ENCODE peak calls at places on chromosomes 1 and 21, in seven cellular contexts. I is pancreas, N is fibroblast of the aortic adventitia, Z is cardiac muscle cell, K is AG04450, X is heart right ventricle, A is Peyer's patch. T is an unnamed sample.

GRCh38 chr1:229716064-229716463 is 90.0 kb downstream of the URB2 start:
- DNase-seq in I (no peak), N (no peak), Z (no peak), K (no peak), X (no peak), A (no peak), T (no peak)

GRCh38 chr1:80915491-80915890 is 885.2 kb upstream of the ADGRL2 start:
- DNase-seq in I (no peak), N (no peak), Z (no peak), K (no peak), X (no peak), A (no peak), T (no peak)

GRCh38 chr1:62735491-62736171 is 47.4 kb upstream of the DOCK7 start:
- DNase-seq in I (no peak), N (peak), Z (no peak), K (peak), X (no peak), A (no peak), T (no peak)

GRCh38 chr1:22132517-22133235 is 10.2 kb downstream of the WNT4 start:
- DNase-seq in I (no peak), N (peak), Z (no peak), K (no peak), X (no peak), A (no peak), T (no peak)

GRCh38 chr1:18901952-18902522 is 318 bp downstream of the ALDH4A1 start:
- DNase-seq in I (no peak), N (peak), Z (peak), K (no peak), X (no peak), A (no peak), T (peak)

GRCh38 chr1:26156285-26157038 is 2.4 kb upstream of the FAM110D start:
- DNase-seq in I (no peak), N (no peak), Z (peak), K (no peak), X (peak), A (peak), T (no peak)

GRCh38 chr1:53783056-53783455 is 44.1 kb upstream of the GLIS1 start:
- DNase-seq in I (no peak), N (no peak), Z (no peak), K (no peak), X (no peak), A (no peak), T (no peak)

GRCh38 chr1:180765156-180765555 is 133.3 kb downstream of the XPR1 start:
- DNase-seq in I (no peak), N (peak), Z (no peak), K (peak), X (no peak), A (no peak), T (no peak)

GRCh38 chr1:165069829-165070228 is 286.7 kb downstream of the LMX1A start:
- DNase-seq in I (no peak), N (no peak), Z (no peak), K (no peak), X (no peak), A (no peak), T (no peak)

GRCh38 chr21:38903578-38904193 is 98.0 kb downstream of the ETS2 start:
- DNase-seq in I (no peak), N (peak), Z (no peak), K (no peak), X (no peak), A (no peak), T (no peak)

GRCh38 chr1:55559802-55560201 is 344.6 kb upstream of the USP24 start:
- DNase-seq in I (no peak), N (peak), Z (no peak), K (no peak), X (no peak), A (no peak), T (no peak)

GRCh38 chr1:34408011-34408410 is 231.3 kb downstream of the C1orf94 start:
- DNase-seq in I (no peak), N (peak), Z (no peak), K (no peak), X (no peak), A (no peak), T (peak)

GRCh38 chr21:46637952-46638746 is 2.7 kb downstream of the PRMT2 start:
- DNase-seq in I (no peak), N (no peak), Z (no peak), K (no peak), X (no peak), A (no peak), T (no peak)

GRCh38 chr1:164602480-164603093 is 43.6 kb downstream of the PBX1 start:
- DNase-seq in I (peak), N (peak), Z (peak), K (no peak), X (peak), A (peak), T (peak)

GRCh38 chr21:35314896-35315582 is 265.9 kb upstream of the RUNX1 start:
- DNase-seq in I (no peak), N (peak), Z (no peak), K (no peak), X (no peak), A (no peak), T (no peak)

GRCh38 chr1:201178718-201179117 is 11.9 kb upstream of the IGFN1 start:
- DNase-seq in I (no peak), N (no peak), Z (no peak), K (no peak), X (no peak), A (no peak), T (no peak)

GRCh38 chr1:64392109-64392508 is 77.8 kb upstream of the CACHD1 start:
- DNase-seq in I (peak), N (no peak), Z (no peak), K (no peak), X (no peak), A (no peak), T (no peak)

GRCh38 chr1:241485145-241485544 is 34.4 kb downstream of the FH start:
- DNase-seq in I (no peak), N (no peak), Z (no peak), K (no peak), X (no peak), A (no peak), T (no peak)

GRCh38 chr1:241482761-241483250 is 36.7 kb downstream of the FH start:
- DNase-seq in I (no peak), N (peak), Z (no peak), K (no peak), X (no peak), A (no peak), T (no peak)

GRCh38 chr1:241488739-241489138 is 30.8 kb downstream of the FH start:
- DNase-seq in I (no peak), N (no peak), Z (no peak), K (no peak), X (no peak), A (no peak), T (no peak)

DNA sequence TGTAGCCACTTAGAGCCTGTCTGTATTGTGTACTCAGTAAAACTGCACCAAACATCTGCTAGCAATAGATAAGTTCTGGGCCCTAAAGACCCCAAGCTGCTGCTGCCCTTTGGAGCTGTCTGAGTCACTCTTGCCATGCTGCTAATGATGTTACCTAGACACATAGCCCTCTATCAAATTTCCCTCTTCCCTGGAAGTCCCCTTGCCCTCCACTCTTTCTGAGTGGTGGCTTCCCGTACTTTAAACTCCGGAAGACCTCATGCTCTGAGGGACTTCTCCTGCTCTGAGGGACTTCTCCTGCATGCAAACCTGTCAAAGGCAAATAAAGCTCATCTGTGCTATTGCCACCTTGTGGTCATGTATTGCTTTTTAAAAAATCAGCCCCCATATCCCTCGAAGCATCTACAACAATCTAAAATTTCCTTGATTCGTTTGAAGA is 34.0 kb downstream of the FH start:
- DNase-seq in I (no peak), N (peak), Z (no peak), K (no peak), X (no peak), A (no peak), T (no peak)
- TF ChIP-seq CTCF in I (no peak), N (peak), Z (peak), K (peak), X (no peak), A (peak), T (no peak)

GRCh38 chr1:12271033-12271432 is 41.2 kb downstream of the VPS13D start:
- DNase-seq in I (no peak), N (no peak), Z (no peak), K (no peak), X (no peak), A (no peak), T (no peak)
- H3K4me3 ChIP-seq in I (no peak), N (no peak), Z (no peak), K (no peak), X (no peak), A (no peak), T (no peak)

GRCh38 chr1:185719021-185719420 is 15.2 kb upstream of the HMCN1 start:
- DNase-seq in I (no peak), N (peak), Z (peak), K (peak), X (no peak), A (no peak), T (peak)
- TF ChIP-seq CTCF in I (no peak), N (peak), Z (peak), K (peak), X (no peak), A (no peak), T (no peak)

DNA sequence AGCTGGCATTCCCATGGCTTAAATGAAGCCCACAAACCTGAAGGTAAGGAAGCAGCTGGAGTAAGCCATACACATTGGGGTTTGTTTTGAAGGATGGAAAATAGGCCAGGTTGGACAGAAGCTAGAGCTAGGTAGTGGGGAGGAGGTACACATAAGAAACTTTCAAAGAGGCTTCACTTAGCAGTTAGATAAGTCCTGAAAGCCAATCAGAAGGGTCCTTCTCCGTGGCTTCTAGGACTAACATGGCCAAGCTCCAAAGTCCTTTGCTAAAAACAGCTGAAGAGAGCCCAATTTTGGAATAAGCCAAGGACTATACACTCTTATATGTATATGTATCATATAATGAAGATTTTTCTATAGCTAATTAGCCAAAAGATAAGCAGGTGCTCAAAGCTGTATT is 1.8 kb downstream of the EYA3 start:
- DNase-seq in I (no peak), N (no peak), Z (peak), K (no peak), X (no peak), A (no peak), T (no peak)
- H3K4me3 ChIP-seq in I (no peak), N (peak), Z (peak), K (no peak), X (no peak), A (no peak), T (no peak)

DNA sequence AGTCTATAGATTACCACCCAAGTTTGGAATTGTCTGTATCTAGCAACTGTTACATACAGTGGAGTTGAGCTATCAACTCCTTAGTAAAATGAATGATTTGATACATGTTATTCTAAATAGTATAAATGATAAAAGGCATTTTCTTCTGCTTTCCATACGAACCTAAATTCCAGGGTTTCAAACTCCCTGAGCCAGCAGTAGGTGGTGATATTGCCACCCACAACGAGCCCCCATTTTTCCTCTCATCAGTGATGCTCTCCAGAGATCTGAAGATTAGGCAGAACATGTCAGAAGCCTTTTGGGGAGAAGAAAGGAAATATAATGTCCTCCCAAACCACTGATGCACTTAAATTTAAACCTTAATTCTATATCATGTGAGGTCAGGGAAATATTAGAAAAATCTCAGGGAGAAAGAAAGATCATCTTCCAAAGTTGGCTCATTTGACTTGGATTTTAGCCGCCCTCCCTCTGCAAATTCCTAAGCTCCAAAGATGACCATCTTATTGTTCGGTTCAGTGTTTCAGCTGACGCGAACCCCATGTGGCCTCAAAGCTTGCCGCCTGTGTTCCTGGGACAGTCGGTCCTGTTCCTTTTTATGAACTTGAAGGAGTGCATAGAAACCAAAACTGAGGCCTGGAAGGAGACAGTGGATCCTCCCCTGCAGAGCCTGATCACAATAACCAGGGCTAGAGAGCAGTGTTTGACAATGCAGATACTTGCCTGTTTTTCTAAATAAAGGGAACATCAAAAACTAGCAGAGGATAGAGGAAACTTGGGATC is 2.3 kb downstream of the EVA1C start:
- DNase-seq in I (no peak), N (peak), Z (no peak), K (no peak), X (no peak), A (no peak), T (peak)
- TF ChIP-seq CTCF in I (no peak), N (peak), Z (peak), K (peak), X (peak), A (no peak), T (peak)

DNA sequence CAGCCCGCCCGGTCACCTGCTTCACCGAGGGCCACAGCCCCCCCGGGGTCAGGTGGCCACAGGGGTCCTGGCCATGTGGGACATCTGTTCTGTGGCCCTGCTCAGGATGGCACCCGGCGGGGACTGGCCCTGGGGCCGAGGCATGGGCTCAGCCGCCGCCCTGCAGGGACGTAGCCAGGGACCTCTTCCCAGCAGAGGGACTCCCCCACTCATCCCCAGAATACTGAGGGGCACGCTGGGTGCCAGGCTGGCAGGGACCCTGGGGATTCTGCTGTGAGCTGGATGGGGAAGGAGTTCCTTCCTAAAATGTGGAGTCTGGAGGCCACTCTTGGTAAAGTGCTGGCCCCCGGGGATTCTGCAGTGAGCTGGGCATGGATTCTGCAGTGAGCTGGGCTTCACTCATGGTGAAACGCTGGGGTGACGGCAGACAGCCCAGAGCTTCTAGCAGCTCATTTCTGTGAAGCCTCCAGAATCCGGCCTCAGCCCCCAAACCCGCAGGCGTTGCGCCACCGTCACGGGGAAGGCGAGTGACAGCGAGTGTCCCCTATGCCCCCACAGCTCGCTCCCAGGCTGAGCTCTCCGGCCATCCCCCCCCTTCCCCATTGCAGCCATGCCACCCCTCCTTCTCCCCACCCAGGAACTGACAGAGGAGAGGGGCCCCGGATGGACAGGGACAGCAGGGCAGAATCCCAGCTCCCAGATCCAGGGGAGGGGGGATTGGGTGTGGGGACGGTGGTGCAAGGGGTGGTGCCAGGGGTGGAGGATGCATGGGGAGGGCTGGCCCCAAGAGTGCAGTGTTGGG is 1.4 kb downstream of the ITGB2 start:
- DNase-seq in I (no peak), N (no peak), Z (no peak), K (no peak), X (no peak), A (no peak), T (no peak)
- H3K4me3 ChIP-seq in I (no peak), N (no peak), Z (no peak), K (no peak), X (peak), A (peak), T (no peak)